ENCODE peak calls at places on chromosomes 7 and 10, in seven cellular contexts. Y is pons, J is CD14-positive monocyte, R is kidney epithelial cell, P is prostate gland, K is fibroblast of lung, A is EL. W is an unnamed sample.

GRCh38 chr10:72483452-72483851 is 128.7 kb upstream of the DNAJB12 start:
- DNase-seq in A (no peak), Y (no peak), K (no peak), J (peak), P (no peak), R (no peak), W (no peak)

GRCh38 chr10:24603333-24603732 is 120.4 kb downstream of the ARHGAP21 start:
- DNase-seq in P (no peak), R (peak), A (peak), K (peak), J (no peak), Y (no peak), W (peak)

GRCh38 chr7:148503900-148504487 is 86.6 kb upstream of the C7orf33 start:
- DNase-seq in P (no peak), A (peak), Y (peak), K (peak), J (no peak), R (no peak), W (no peak)

GRCh38 chr10:71835671-71836593 is 15.1 kb downstream of the PSAP start:
- DNase-seq in J (no peak), K (peak), Y (peak), P (no peak), R (peak), A (peak), W (peak)

GRCh38 chr7:142412551-142413193 is 154.8 kb upstream of the PRSS58 start:
- DNase-seq in J (no peak), Y (peak), K (peak), P (no peak), A (peak), R (no peak), W (no peak)

GRCh38 chr10:18261063-18261462 is 120.8 kb downstream of the CACNB2 start:
- DNase-seq in K (no peak), A (no peak), J (no peak), P (no peak), Y (no peak), R (no peak), W (no peak)

GRCh38 chr10:70934701-70935100 is 46.3 kb upstream of the PCBD1 start:
- DNase-seq in P (no peak), A (no peak), R (no peak), Y (no peak), K (no peak), J (no peak), W (no peak)

GRCh38 chr7:143305423-143306070 is 10.4 kb upstream of the CLCN1 start:
- DNase-seq in R (no peak), K (peak), P (peak), A (peak), Y (peak), J (peak), W (no peak)

GRCh38 chr10:44715081-44715480 is 196.1 kb upstream of the TMEM72 start:
- DNase-seq in J (no peak), K (no peak), R (no peak), A (peak), P (no peak), Y (no peak), W (no peak)

GRCh38 chr7:117041007-117041406 is 87.7 kb downstream of the ST7 start:
- DNase-seq in J (no peak), Y (no peak), P (no peak), R (no peak), K (peak), A (peak), W (no peak)

GRCh38 chr7:132666786-132667185 is 90.5 kb upstream of the PLXNA4 start:
- DNase-seq in P (no peak), Y (no peak), R (no peak), A (no peak), J (no peak), K (no peak), W (no peak)

GRCh38 chr7:18364403-18364795 is 131.2 kb upstream of the HDAC9 start:
- DNase-seq in R (no peak), P (no peak), A (no peak), Y (no peak), K (no peak), J (no peak), W (no peak)

GRCh38 chr10:23643396-23643795 is 204.5 kb downstream of the OTUD1 start:
- DNase-seq in R (no peak), K (peak), Y (peak), J (peak), P (no peak), A (peak), W (peak)

GRCh38 chr10:28282341-28282740 is 20.5 kb downstream of the MPP7 start:
- DNase-seq in J (no peak), A (no peak), P (no peak), K (no peak), R (no peak), Y (no peak), W (no peak)

GRCh38 chr7:54769203-54769602 is 10.2 kb upstream of the SEC61G start:
- DNase-seq in Y (no peak), A (peak), K (no peak), J (no peak), P (no peak), R (no peak), W (no peak)

GRCh38 chr7:52431082-52431815 is 604.2 kb upstream of the POM121L12 start:
- DNase-seq in A (no peak), P (no peak), R (no peak), K (no peak), J (no peak), Y (no peak), W (no peak)

GRCh38 chr10:15225511-15225910 is 57.0 kb upstream of the NMT2 start:
- DNase-seq in K (no peak), J (no peak), P (no peak), Y (no peak), A (no peak), R (no peak), W (no peak)

GRCh38 chr10:133528845-133529575 is 1.8 kb downstream of the CYP2E1 start:
- DNase-seq in A (peak), J (no peak), P (no peak), R (no peak), Y (no peak), K (no peak), W (no peak)

GRCh38 chr10:112835933-112836564 is 114.0 kb upstream of the TCF7L2 start:
- DNase-seq in Y (no peak), J (no peak), P (no peak), A (no peak), R (no peak), K (peak), W (no peak)

GRCh38 chr10:121485443-121486139 is 112.7 kb downstream of the FGFR2 start:
- DNase-seq in K (no peak), P (no peak), Y (peak), A (no peak), R (no peak), J (no peak), W (no peak)

W was measured in epithelial cell of proximal tubule.